ENCODE peak calls at places on chromosome 20, in seven cellular contexts. One of them, this sample, is unnamed.

GRCh38 chr20:8757146-8757545 is 311.7 kb upstream of the PLCB4 start:
- DNase-seq in Panc1: no peak
- DNase-seq in fibroblast of lung: peak
- DNase-seq in RWPE1: no peak
- DNase-seq in right cardiac atrium: no peak
- DNase-seq in GM23248: peak
- DNase-seq in effector memory CD4-positive, alpha-beta T cell: no peak
- DNase-seq in this sample: peak

GRCh38 chr20:37992802-37993538 is 40.3 kb downstream of the TTI1 start:
- DNase-seq in effector memory CD4-positive, alpha-beta T cell: no peak
- DNase-seq in GM23248: peak
- DNase-seq in Panc1: no peak
- DNase-seq in right cardiac atrium: peak
- DNase-seq in RWPE1: peak
- DNase-seq in fibroblast of lung: peak
- DNase-seq in this sample: peak

GRCh38 chr20:19868383-19868782 is 110.3 kb downstream of the RIN2 start:
- DNase-seq in Panc1: no peak
- DNase-seq in fibroblast of lung: no peak
- DNase-seq in RWPE1: no peak
- DNase-seq in effector memory CD4-positive, alpha-beta T cell: no peak
- DNase-seq in GM23248: no peak
- DNase-seq in right cardiac atrium: no peak
- DNase-seq in this sample: no peak

GRCh38 chr20:6588296-6588695 is 179.2 kb upstream of the BMP2 start:
- DNase-seq in GM23248: peak
- DNase-seq in Panc1: no peak
- DNase-seq in effector memory CD4-positive, alpha-beta T cell: no peak
- DNase-seq in fibroblast of lung: peak
- DNase-seq in RWPE1: no peak
- DNase-seq in right cardiac atrium: peak
- DNase-seq in this sample: no peak

GRCh38 chr20:7650481-7650880 is 289.8 kb downstream of the HAO1 start:
- DNase-seq in RWPE1: no peak
- DNase-seq in Panc1: no peak
- DNase-seq in fibroblast of lung: peak
- DNase-seq in effector memory CD4-positive, alpha-beta T cell: no peak
- DNase-seq in right cardiac atrium: no peak
- DNase-seq in GM23248: peak
- DNase-seq in this sample: no peak

GRCh38 chr20:42703744-42704143 is 486.0 kb downstream of the PTPRT start:
- DNase-seq in GM23248: no peak
- DNase-seq in RWPE1: no peak
- DNase-seq in effector memory CD4-positive, alpha-beta T cell: no peak
- DNase-seq in Panc1: no peak
- DNase-seq in right cardiac atrium: no peak
- DNase-seq in fibroblast of lung: no peak
- DNase-seq in this sample: no peak

GRCh38 chr20:17936791-17937687 is 31.6 kb downstream of the SNX5 start:
- DNase-seq in effector memory CD4-positive, alpha-beta T cell: no peak
- DNase-seq in right cardiac atrium: peak
- DNase-seq in fibroblast of lung: peak
- DNase-seq in GM23248: peak
- DNase-seq in RWPE1: no peak
- DNase-seq in Panc1: no peak
- DNase-seq in this sample: peak

GRCh38 chr20:59027746-59028320 is 4.3 kb downstream of the ATP5F1E start:
- DNase-seq in effector memory CD4-positive, alpha-beta T cell: no peak
- DNase-seq in RWPE1: no peak
- DNase-seq in right cardiac atrium: no peak
- DNase-seq in fibroblast of lung: peak
- DNase-seq in Panc1: no peak
- DNase-seq in GM23248: peak
- DNase-seq in this sample: no peak

GRCh38 chr20:50070361-50070760 is 42.6 kb downstream of the UBE2V1 start:
- DNase-seq in effector memory CD4-positive, alpha-beta T cell: no peak
- DNase-seq in right cardiac atrium: no peak
- DNase-seq in fibroblast of lung: no peak
- DNase-seq in Panc1: no peak
- DNase-seq in GM23248: no peak
- DNase-seq in RWPE1: no peak
- DNase-seq in this sample: no peak

GRCh38 chr20:35461620-35462019 is 6.2 kb downstream of the CEP250 start:
- DNase-seq in right cardiac atrium: no peak
- DNase-seq in RWPE1: no peak
- DNase-seq in GM23248: no peak
- DNase-seq in effector memory CD4-positive, alpha-beta T cell: no peak
- DNase-seq in Panc1: no peak
- DNase-seq in fibroblast of lung: peak
- DNase-seq in this sample: no peak

GRCh38 chr20:60952861-60953260 is 299.2 kb upstream of the CDH4 start:
- DNase-seq in effector memory CD4-positive, alpha-beta T cell: no peak
- DNase-seq in RWPE1: no peak
- DNase-seq in Panc1: no peak
- DNase-seq in GM23248: no peak
- DNase-seq in right cardiac atrium: no peak
- DNase-seq in fibroblast of lung: no peak
- DNase-seq in this sample: no peak

GRCh38 chr20:58822175-58822574 is 28.5 kb downstream of the GNAS-AS1 start:
- DNase-seq in effector memory CD4-positive, alpha-beta T cell: no peak
- DNase-seq in GM23248: no peak
- DNase-seq in fibroblast of lung: no peak
- DNase-seq in Panc1: no peak
- DNase-seq in right cardiac atrium: no peak
- DNase-seq in RWPE1: no peak
- DNase-seq in this sample: no peak

GRCh38 chr20:22815584-22815983 is 219.5 kb upstream of the SSTR4 start:
- DNase-seq in GM23248: no peak
- DNase-seq in right cardiac atrium: no peak
- DNase-seq in effector memory CD4-positive, alpha-beta T cell: no peak
- DNase-seq in Panc1: no peak
- DNase-seq in RWPE1: no peak
- DNase-seq in fibroblast of lung: no peak
- DNase-seq in this sample: no peak

GRCh38 chr20:13325033-13325432 is 104.0 kb downstream of the ISM1 start:
- DNase-seq in right cardiac atrium: peak
- DNase-seq in Panc1: no peak
- DNase-seq in effector memory CD4-positive, alpha-beta T cell: no peak
- DNase-seq in GM23248: peak
- DNase-seq in RWPE1: no peak
- DNase-seq in fibroblast of lung: peak
- DNase-seq in this sample: no peak

GRCh38 chr20:7843613-7844012 is 96.6 kb downstream of the HAO1 start:
- DNase-seq in GM23248: peak
- DNase-seq in effector memory CD4-positive, alpha-beta T cell: no peak
- DNase-seq in Panc1: no peak
- DNase-seq in RWPE1: no peak
- DNase-seq in fibroblast of lung: peak
- DNase-seq in right cardiac atrium: peak
- DNase-seq in this sample: peak

GRCh38 chr20:21048841-21049273 is 57.3 kb downstream of the LINC00237 start:
- DNase-seq in RWPE1: peak
- DNase-seq in fibroblast of lung: no peak
- DNase-seq in Panc1: no peak
- DNase-seq in GM23248: peak
- DNase-seq in right cardiac atrium: no peak
- DNase-seq in effector memory CD4-positive, alpha-beta T cell: peak
- DNase-seq in this sample: no peak

GRCh38 chr20:35290887-35291417 is 1.3 kb downstream of the FAM83C start:
- DNase-seq in fibroblast of lung: no peak
- DNase-seq in right cardiac atrium: no peak
- DNase-seq in GM23248: no peak
- DNase-seq in RWPE1: no peak
- DNase-seq in Panc1: no peak
- DNase-seq in effector memory CD4-positive, alpha-beta T cell: no peak
- DNase-seq in this sample: no peak

GRCh38 chr20:36775196-36775595 is 1.6 kb upstream of the DSN1 start:
- DNase-seq in right cardiac atrium: no peak
- DNase-seq in Panc1: no peak
- DNase-seq in RWPE1: no peak
- DNase-seq in effector memory CD4-positive, alpha-beta T cell: no peak
- DNase-seq in GM23248: peak
- DNase-seq in fibroblast of lung: no peak
- DNase-seq in this sample: no peak

GRCh38 chr20:10551732-10552724 is 116.9 kb downstream of the SLX4IP start:
- DNase-seq in fibroblast of lung: no peak
- DNase-seq in GM23248: no peak
- DNase-seq in effector memory CD4-positive, alpha-beta T cell: no peak
- DNase-seq in right cardiac atrium: peak
- DNase-seq in RWPE1: no peak
- DNase-seq in Panc1: no peak
- DNase-seq in this sample: no peak

GRCh38 chr20:51013577-51014330 is 9.2 kb downstream of the KCNG1 start:
- DNase-seq in RWPE1: no peak
- DNase-seq in right cardiac atrium: no peak
- DNase-seq in GM23248: no peak
- DNase-seq in fibroblast of lung: no peak
- DNase-seq in Panc1: no peak
- DNase-seq in effector memory CD4-positive, alpha-beta T cell: no peak
- DNase-seq in this sample: no peak

GRCh38 chr20:33518071-33518470 is 28.2 kb downstream of the CBFA2T2 start:
- DNase-seq in right cardiac atrium: no peak
- DNase-seq in fibroblast of lung: peak
- DNase-seq in RWPE1: peak
- DNase-seq in effector memory CD4-positive, alpha-beta T cell: no peak
- DNase-seq in Panc1: no peak
- DNase-seq in GM23248: peak
- DNase-seq in this sample: no peak

GRCh38 chr20:56393133-56393472 is 658 bp downstream of the CSTF1 start:
- DNase-seq in effector memory CD4-positive, alpha-beta T cell: no peak
- DNase-seq in Panc1: no peak
- DNase-seq in RWPE1: peak
- DNase-seq in fibroblast of lung: no peak
- DNase-seq in GM23248: peak
- DNase-seq in right cardiac atrium: no peak
- DNase-seq in this sample: no peak

GRCh38 chr20:56392282-56393132 is at the start of gene CSTF1:
- DNase-seq in fibroblast of lung: peak
- DNase-seq in Panc1: peak
- DNase-seq in RWPE1: peak
- DNase-seq in GM23248: peak
- DNase-seq in right cardiac atrium: peak
- DNase-seq in effector memory CD4-positive, alpha-beta T cell: peak
- DNase-seq in this sample: peak

GRCh38 chr20:56389807-56390206 is 2.2 kb downstream of the AURKA start:
- DNase-seq in fibroblast of lung: no peak
- DNase-seq in right cardiac atrium: no peak
- DNase-seq in GM23248: no peak
- DNase-seq in effector memory CD4-positive, alpha-beta T cell: no peak
- DNase-seq in RWPE1: no peak
- DNase-seq in Panc1: no peak
- DNase-seq in this sample: no peak

GRCh38 chr20:56391596-56392281 is at the start of gene AURKA:
- DNase-seq in Panc1: no peak
- DNase-seq in GM23248: peak
- DNase-seq in effector memory CD4-positive, alpha-beta T cell: no peak
- DNase-seq in right cardiac atrium: no peak
- DNase-seq in RWPE1: no peak
- DNase-seq in fibroblast of lung: peak
- DNase-seq in this sample: no peak

DNA sequence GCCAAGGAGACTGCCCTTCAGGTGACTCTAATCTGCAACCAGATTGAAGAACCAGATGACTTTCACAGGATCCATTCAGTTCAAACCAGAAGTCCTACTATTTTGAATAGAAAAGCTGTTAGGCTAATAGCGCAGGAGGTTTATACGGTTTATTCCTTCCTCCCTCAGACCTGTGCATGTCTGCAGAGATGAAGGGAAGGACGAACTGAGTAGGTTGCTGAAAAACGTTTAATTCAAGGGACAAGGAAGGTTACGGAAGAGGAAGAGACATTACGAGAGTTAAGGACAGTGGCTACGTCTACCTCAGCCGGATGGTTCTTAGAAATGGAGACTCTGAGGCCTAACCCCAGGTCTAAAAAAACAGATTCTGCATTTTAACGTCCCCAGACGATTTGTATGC is 978 bp downstream of the AURKA start:
- DNase-seq in GM23248: peak
- DNase-seq in fibroblast of lung: no peak
- DNase-seq in RWPE1: no peak
- DNase-seq in effector memory CD4-positive, alpha-beta T cell: no peak
- DNase-seq in Panc1: no peak
- DNase-seq in right cardiac atrium: no peak
- DNase-seq in this sample: no peak
- H3K27ac ChIP-seq in GM23248: peak
- H3K27ac ChIP-seq in fibroblast of lung: peak
- H3K27ac ChIP-seq in RWPE1: no peak
- H3K27ac ChIP-seq in effector memory CD4-positive, alpha-beta T cell: no peak
- H3K27ac ChIP-seq in Panc1: peak
- H3K27ac ChIP-seq in right cardiac atrium: no peak
- H3K27ac ChIP-seq in this sample: no peak

GRCh38 chr20:48774696-48775095 is 53.1 kb downstream of the PREX1 start:
- DNase-seq in RWPE1: no peak
- DNase-seq in Panc1: no peak
- DNase-seq in right cardiac atrium: no peak
- DNase-seq in fibroblast of lung: no peak
- DNase-seq in effector memory CD4-positive, alpha-beta T cell: no peak
- DNase-seq in GM23248: no peak
- DNase-seq in this sample: no peak
- H3K27ac ChIP-seq in RWPE1: no peak
- H3K27ac ChIP-seq in Panc1: no peak
- H3K27ac ChIP-seq in right cardiac atrium: no peak
- H3K27ac ChIP-seq in fibroblast of lung: no peak
- H3K27ac ChIP-seq in effector memory CD4-positive, alpha-beta T cell: peak
- H3K27ac ChIP-seq in GM23248: no peak
- H3K27ac ChIP-seq in this sample: no peak

DNA sequence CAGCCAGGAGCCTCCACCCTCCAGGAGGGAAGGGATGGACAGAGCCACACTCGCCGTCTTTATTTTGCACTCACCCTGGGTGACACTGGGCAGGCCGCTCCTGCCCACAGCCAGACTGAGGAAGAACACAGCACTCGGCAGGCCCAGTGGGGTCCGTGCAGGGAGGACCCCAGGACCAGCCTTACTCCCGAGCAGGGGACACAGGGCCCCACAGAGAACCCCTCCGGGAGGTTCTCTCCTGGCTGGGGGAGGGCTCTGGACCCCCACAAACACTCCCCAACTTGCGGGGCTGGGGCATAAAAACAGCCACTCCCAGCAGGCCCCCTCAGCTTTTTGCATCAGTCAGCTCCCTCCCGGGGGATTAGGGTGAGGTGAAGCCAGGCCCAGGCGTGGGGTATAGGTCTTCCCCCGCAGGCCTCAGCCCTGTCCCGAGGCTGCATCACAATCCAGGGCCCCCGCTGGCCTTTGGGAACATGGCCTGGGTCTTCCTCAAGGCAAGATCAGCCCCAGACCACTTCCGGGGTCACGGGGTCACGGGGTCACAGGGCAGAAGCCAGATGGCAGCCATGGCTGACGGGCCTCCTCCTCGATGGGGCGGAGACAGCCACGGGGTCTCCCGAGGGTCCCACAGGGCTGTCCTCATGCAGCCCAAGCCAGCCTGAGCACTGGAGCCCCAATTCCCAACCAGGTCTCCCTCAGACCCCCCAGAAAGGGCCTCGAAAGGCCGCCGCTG is 3.2 kb downstream of the TNFRSF6B start:
- DNase-seq in GM23248: no peak
- DNase-seq in RWPE1: no peak
- DNase-seq in right cardiac atrium: peak
- DNase-seq in effector memory CD4-positive, alpha-beta T cell: no peak
- DNase-seq in Panc1: no peak
- DNase-seq in fibroblast of lung: no peak
- DNase-seq in this sample: no peak
- H3K27ac ChIP-seq in GM23248: peak
- H3K27ac ChIP-seq in RWPE1: peak
- H3K27ac ChIP-seq in right cardiac atrium: no peak
- H3K27ac ChIP-seq in effector memory CD4-positive, alpha-beta T cell: no peak
- H3K27ac ChIP-seq in Panc1: peak
- H3K27ac ChIP-seq in fibroblast of lung: peak
- H3K27ac ChIP-seq in this sample: peak

GRCh38 chr20:45053441-45054351 is 47.2 kb downstream of the KCNS1 start:
- DNase-seq in right cardiac atrium: no peak
- DNase-seq in Panc1: no peak
- DNase-seq in effector memory CD4-positive, alpha-beta T cell: no peak
- DNase-seq in RWPE1: no peak
- DNase-seq in GM23248: no peak
- DNase-seq in fibroblast of lung: no peak
- DNase-seq in this sample: no peak
- H3K27ac ChIP-seq in right cardiac atrium: no peak
- H3K27ac ChIP-seq in Panc1: no peak
- H3K27ac ChIP-seq in effector memory CD4-positive, alpha-beta T cell: peak
- H3K27ac ChIP-seq in RWPE1: no peak
- H3K27ac ChIP-seq in GM23248: peak
- H3K27ac ChIP-seq in fibroblast of lung: peak
- H3K27ac ChIP-seq in this sample: peak